ENCODE peak calls at places on chromosomes 4 and X, in seven cellular contexts. I, A, Y, D, N, H and E are unnamed samples.

GRCh38 chr4:6824772-6825402 is 42.4 kb downstream of the KIAA0232 start:
- DNase-seq in I (no peak), A (no peak), Y (no peak), D (no peak), N (no peak), H (no peak), E (no peak)

GRCh38 chr4:182877326-182877883 is 39.8 kb downstream of the DCTD start:
- DNase-seq in I (no peak), A (no peak), Y (no peak), D (no peak), N (no peak), H (no peak), E (no peak)

GRCh38 chr4:77994194-77994721 is 62.9 kb upstream of the FRAS1 start:
- DNase-seq in I (no peak), A (peak; percentile 43), Y (peak; percentile 83), D (no peak), N (peak; percentile 56), H (peak; percentile 20), E (no peak)

GRCh38 chr4:54781771-54782170 is 124.0 kb downstream of the KIT start:
- DNase-seq in I (no peak), A (peak; percentile 24), Y (peak; percentile 90), D (peak; percentile 53), N (no peak), H (no peak), E (no peak)

GRCh38 chr4:26613242-26613641 is 29.4 kb downstream of the TBC1D19 start:
- DNase-seq in I (no peak), A (no peak), Y (no peak), D (no peak), N (no peak), H (no peak), E (no peak)

GRCh38 chr4:74244049-74244448 is 64.2 kb upstream of the EPGN start:
- DNase-seq in I (no peak), A (no peak), Y (no peak), D (no peak), N (no peak), H (no peak), E (no peak)

GRCh38 chr4:47032405-47033106 is 1.2 kb downstream of the GABRB1 start:
- DNase-seq in I (peak; percentile 74), A (no peak), Y (peak; percentile 33), D (peak; percentile 70), N (peak; percentile 87), H (peak; percentile 81), E (peak; percentile 80)

GRCh38 chrX:96480081-96480480 is 204.6 kb upstream of the DIAPH2 start:
- DNase-seq in I (no peak), A (no peak), Y (peak; percentile 78), D (no peak), N (no peak), H (no peak), E (no peak)

GRCh38 chrX:154603438-154604430 is 15.3 kb downstream of the CTAG1B start:
- DNase-seq in I (no peak), A (peak; percentile 36), Y (peak; percentile 64), D (no peak), N (no peak), H (no peak), E (no peak)

GRCh38 chrX:49172280-49172780 is 632 bp downstream of the PLP2 start:
- DNase-seq in I (peak; percentile 81), A (peak; percentile 58), Y (peak; percentile 63), D (peak; percentile 85), N (no peak), H (peak; percentile 45), E (no peak)

GRCh38 chr4:140740906-140741670 is 15.1 kb downstream of the TBC1D9 start:
- DNase-seq in I (no peak), A (no peak), Y (no peak), D (no peak), N (no peak), H (no peak), E (no peak)

GRCh38 chr4:77579406-77580076 is 26.1 kb upstream of the CXCL13 start:
- DNase-seq in I (no peak), A (no peak), Y (peak; percentile 90), D (no peak), N (no peak), H (no peak), E (no peak)

GRCh38 chr4:147846318-147847135 is 114.6 kb downstream of the ARHGAP10 start:
- DNase-seq in I (no peak), A (no peak), Y (no peak), D (no peak), N (no peak), H (no peak), E (no peak)